ENCODE peak calls at places on chromosome 2, in six cellular contexts. V is fibroblast of mammary gland, Z is AG10803, O is PC-9, Q is brain microvascular endothelial cell, K is upper lobe of left lung. U is an unnamed sample.

GRCh38 chr2:181106229-181106628 is 125.8 kb downstream of the UBE2E3 start:
- DNase-seq in V (peak), Z (peak), O (no peak), Q (no peak), K (no peak), U (peak)

GRCh38 chr2:207167129-207167923 is 1.6 kb upstream of the KLF7 start:
- DNase-seq in V (peak), Z (peak), O (peak), Q (no peak), K (peak), U (peak)

GRCh38 chr2:20424300-20425290 is 22.3 kb upstream of the RHOB start:
- DNase-seq in V (peak), Z (peak), O (peak), Q (peak), K (peak), U (peak)

GRCh38 chr2:10407841-10408648 is 40.1 kb downstream of the ODC1 start:
- DNase-seq in V (peak), Z (peak), O (peak), Q (peak), K (peak), U (peak)

GRCh38 chr2:159558479-159558878 is 57.9 kb downstream of the BAZ2B start:
- DNase-seq in V (peak), Z (no peak), O (no peak), Q (no peak), K (no peak), U (no peak)

GRCh38 chr2:6685447-6685846 is 180.3 kb downstream of the CMPK2 start:
- DNase-seq in V (no peak), Z (no peak), O (no peak), Q (no peak), K (no peak), U (no peak)

GRCh38 chr2:174778479-174778962 is 14.2 kb upstream of the CHRNA1 start:
- DNase-seq in V (peak), Z (peak), O (no peak), Q (peak), K (peak), U (peak)

GRCh38 chr2:109694190-109694589 is 80.0 kb downstream of the SOWAHC start:
- DNase-seq in V (no peak), Z (peak), O (peak), Q (peak), K (no peak), U (no peak)

GRCh38 chr2:147996828-147997227 is 23.7 kb downstream of the ORC4 start:
- DNase-seq in V (no peak), Z (no peak), O (no peak), Q (no peak), K (no peak), U (no peak)

GRCh38 chr2:172836386-172837200 is 100.9 kb downstream of the RAPGEF4 start:
- DNase-seq in V (peak), Z (peak), O (peak), Q (peak), K (no peak), U (peak)

GRCh38 chr2:237618449-237618848 is 8.9 kb upstream of the LRRFIP1 start:
- DNase-seq in V (peak), Z (peak), O (no peak), Q (peak), K (no peak), U (no peak)

GRCh38 chr2:71631411-71631931 is 178.1 kb downstream of the DYSF start:
- DNase-seq in V (peak), Z (peak), O (no peak), Q (no peak), K (no peak), U (no peak)

GRCh38 chr2:53422979-53423378 is 344.6 kb upstream of the CHAC2 start:
- DNase-seq in V (peak), Z (peak), O (no peak), Q (peak), K (peak), U (peak)

GRCh38 chr2:70977605-70978205 is 725 bp upstream of the ANKRD53 start:
- DNase-seq in V (peak), Z (peak), O (peak), Q (peak), K (peak), U (no peak)

DNA sequence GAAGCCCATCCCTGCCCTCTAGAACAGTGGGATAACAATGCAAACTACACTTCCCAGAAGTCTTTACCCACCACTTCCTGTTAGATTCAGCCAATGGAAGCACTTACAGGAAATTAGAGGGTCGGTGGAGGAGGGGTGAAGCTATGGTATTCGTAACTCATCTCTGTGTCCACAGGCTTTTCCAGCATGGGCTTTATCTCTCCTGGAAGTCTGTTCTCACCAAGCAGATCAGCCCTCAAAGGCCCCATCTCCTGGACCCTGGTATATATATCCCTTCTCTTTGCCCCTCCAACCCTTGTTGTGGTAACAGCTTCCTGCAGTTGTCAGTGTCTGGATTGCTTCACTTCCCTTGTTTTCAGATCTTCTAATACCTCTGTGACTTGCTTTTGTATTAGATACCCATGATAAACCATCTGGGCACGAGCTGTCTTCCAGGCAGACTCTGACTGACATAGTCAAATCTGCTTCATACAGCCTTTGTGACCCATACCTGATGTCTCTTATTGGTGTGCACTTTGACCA is 475.0 kb upstream of the POU3F3 start:
- DNase-seq in V (no peak), Z (peak), O (no peak), Q (no peak), K (no peak), U (peak)
- H3K4me3 ChIP-seq in V (no peak), Z (peak), O (no peak), Q (no peak), K (peak), U (no peak)

GRCh38 chr2:184646593-184646992 is 48.3 kb downstream of the ZNF804A start:
- DNase-seq in V (no peak), Z (no peak), O (no peak), Q (no peak), K (no peak), U (no peak)
- TF ChIP-seq CTCF in V (no peak), Z (no peak), O (no peak), Q (no peak), K (no peak), U (no peak)

DNA sequence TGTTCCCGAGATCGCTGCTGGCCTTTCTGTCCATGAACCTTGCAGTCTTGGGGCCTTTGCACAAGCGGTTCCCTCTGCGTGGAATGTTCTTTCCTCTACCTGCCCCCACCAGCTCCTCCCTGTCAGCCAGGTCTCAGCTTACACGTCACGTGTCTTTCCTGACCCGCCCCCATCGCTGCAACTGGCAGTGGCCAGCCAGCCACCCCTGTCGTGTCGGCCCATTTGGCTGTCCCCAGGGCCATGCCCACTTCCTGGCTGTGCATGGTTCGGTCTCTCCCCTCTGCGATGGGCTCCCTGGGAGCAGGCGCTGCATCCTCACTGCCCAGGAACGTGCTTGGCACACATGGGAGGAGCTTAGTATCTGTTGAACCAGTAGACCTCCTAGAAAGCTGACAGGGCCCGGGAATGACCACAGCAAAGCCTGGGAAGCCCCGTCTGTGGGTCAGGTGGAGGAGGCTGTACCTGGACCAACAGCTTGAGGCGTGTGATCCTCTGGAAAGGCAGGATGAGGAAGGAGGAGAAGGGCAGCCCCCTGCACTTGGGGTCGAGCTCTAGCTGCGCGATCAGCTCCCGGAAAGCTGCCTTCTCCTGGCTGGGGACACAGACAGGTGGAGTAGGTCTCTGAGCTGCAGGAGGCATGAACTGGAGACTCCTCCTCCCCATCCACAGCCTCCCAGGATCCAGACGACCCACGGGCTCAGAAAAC is 21.0 kb downstream of the SNORC start:
- DNase-seq in V (no peak), Z (no peak), O (peak), Q (no peak), K (peak), U (no peak)
- H3K4me3 ChIP-seq in V (no peak), Z (no peak), O (no peak), Q (no peak), K (no peak), U (no peak)

DNA sequence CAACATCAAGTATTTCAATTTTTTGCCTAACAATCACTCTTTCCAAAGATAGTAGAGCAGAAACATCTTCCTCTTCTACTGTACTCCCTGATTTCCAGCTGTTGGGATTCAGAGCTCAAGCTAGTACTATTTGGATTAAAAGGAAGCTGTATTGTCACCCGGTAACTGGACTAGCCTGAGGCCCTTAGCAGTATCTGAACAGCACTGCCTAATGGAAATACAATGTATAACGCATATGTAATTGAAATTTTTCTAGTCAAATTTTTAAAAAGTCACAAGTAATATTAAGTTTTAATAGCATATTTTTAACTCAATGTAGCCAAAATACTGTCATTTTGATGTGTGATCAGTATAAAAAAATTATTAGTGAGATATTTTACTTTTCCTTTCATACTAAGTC is 86.1 kb downstream of the COX7A2L start:
- DNase-seq in V (no peak), Z (no peak), O (no peak), Q (no peak), K (no peak), U (no peak)
- TF ChIP-seq CTCF in V (no peak), Z (no peak), O (no peak), Q (no peak), K (no peak), U (no peak)

GRCh38 chr2:233063269-233063975 is 3.3 kb downstream of the INPP5D start:
- DNase-seq in V (no peak), Z (no peak), O (no peak), Q (no peak), K (peak), U (peak)
- H3K4me3 ChIP-seq in V (no peak), Z (no peak), O (no peak), Q (no peak), K (no peak), U (peak)

DNA sequence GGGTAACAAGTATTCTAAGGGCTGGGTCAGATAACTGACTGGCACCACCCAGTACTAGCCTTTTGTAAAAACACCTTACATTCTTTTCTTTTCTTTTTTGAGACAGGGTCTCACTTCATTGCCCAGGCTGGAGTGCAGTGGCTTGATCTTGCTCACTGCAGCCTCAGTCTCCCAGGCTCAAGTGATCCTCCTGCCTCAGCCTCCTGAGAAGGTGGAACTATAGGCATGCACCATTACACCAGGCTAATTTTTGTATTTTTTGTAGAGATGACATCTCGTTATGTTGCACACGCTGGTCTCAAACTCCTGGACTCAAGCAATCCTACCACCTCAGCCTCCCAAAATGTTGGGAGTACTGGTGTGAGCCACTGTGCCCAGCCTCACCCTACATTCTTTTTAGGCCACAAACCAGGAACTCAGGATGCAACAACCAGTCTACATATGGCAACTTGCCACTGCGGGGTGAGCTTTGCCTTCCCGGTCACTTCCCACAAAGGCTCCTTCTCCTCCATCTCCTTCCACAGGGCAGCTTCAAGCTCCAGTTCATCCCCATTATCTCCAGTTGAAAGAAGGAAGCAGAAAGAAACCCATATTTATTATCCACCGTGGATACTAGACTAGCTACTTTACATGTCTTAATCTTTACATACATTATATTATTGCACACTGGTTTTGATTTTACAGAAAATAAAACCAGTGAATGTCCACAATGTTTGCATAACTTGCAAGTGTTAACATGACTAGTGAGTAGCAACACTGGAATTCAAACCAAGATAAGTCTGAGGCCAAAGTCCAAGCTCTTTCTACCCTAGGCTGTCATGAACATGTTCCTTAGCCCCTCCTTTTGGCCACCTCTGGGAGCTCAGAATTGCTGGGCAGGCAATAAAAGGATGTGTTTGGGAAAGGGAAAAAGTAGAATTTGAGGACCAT is 23.7 kb upstream of the AP1S3 start:
- DNase-seq in V (peak), Z (peak), O (peak), Q (peak), K (no peak), U (no peak)
- TF ChIP-seq CTCF in V (peak), Z (peak), O (peak), Q (peak), K (no peak), U (no peak)

GRCh38 chr2:171244466-171244969 is 83.8 kb upstream of the TLK1 start:
- DNase-seq in V (peak), Z (peak), O (peak), Q (peak), K (peak), U (no peak)

GRCh38 chr2:171237754-171238505 is 77.2 kb upstream of the TLK1 start:
- DNase-seq in V (no peak), Z (no peak), O (no peak), Q (no peak), K (peak), U (no peak)

GRCh38 chr2:171247741-171248140 is 87.0 kb upstream of the TLK1 start:
- DNase-seq in V (no peak), Z (no peak), O (no peak), Q (no peak), K (no peak), U (no peak)

GRCh38 chr2:171244970-171245782 is 84.5 kb upstream of the TLK1 start:
- DNase-seq in V (peak), Z (peak), O (peak), Q (peak), K (peak), U (no peak)

GRCh38 chr2:171241771-171242170 is 81.1 kb upstream of the TLK1 start:
- DNase-seq in V (no peak), Z (no peak), O (no peak), Q (no peak), K (no peak), U (no peak)
- H3K4me3 ChIP-seq in V (no peak), Z (no peak), O (no peak), Q (no peak), K (no peak), U (no peak)

DNA sequence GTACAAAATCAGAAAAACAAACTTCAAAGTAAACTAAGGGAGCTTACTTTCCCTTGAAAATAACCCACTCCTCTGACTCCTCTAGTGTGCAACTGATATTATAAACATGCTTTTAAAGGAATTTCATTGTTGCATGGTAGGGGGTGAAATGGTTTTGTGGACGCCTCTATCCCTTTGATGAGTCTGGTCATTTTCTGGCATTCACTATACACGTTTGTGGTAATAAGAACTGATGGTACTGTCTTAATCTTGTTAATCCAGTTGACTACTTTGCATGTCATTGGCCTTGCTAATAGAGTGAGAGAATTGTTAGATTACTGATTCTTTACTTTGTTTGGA is 2.8 kb downstream of the INSIG2 start:
- DNase-seq in V (no peak), Z (no peak), O (no peak), Q (no peak), K (no peak), U (no peak)
- TF ChIP-seq CTCF in V (no peak), Z (no peak), O (no peak), Q (no peak), K (no peak), U (no peak)

GRCh38 chr2:28291811-28292455 is 100.7 kb upstream of the FOSL2 start:
- DNase-seq in V (peak), Z (peak), O (no peak), Q (no peak), K (no peak), U (no peak)
- H3K4me3 ChIP-seq in V (no peak), Z (no peak), O (no peak), Q (no peak), K (no peak), U (no peak)